ENCODE peak calls at places on chromosome 1, in four cellular contexts. Y, S, E and J are unnamed samples.

GRCh38 chr1:229199892-229200291 is 71.0 kb upstream of the RAB4A start:
- DNase-seq in S (peak), Y (no peak), E (peak), J (no peak)

GRCh38 chr1:86517336-86517735 is 29.5 kb upstream of the CLCA4 start:
- DNase-seq in E (no peak), Y (no peak), S (no peak), J (no peak)

GRCh38 chr1:65423884-65424655 is 3.6 kb downstream of the LEPR start:
- DNase-seq in Y (no peak), E (no peak), S (no peak), J (no peak)

GRCh38 chr1:117493906-117494305 is 111.9 kb upstream of the TENT5C start:
- DNase-seq in Y (no peak), E (no peak), S (no peak), J (no peak)

GRCh38 chr1:174999926-175000696 is at the start of gene CACYBP:
- DNase-seq in Y (peak), E (peak), S (peak), J (no peak)

GRCh38 chr1:77134359-77134758 is 84.9 kb downstream of the PIGK start:
- DNase-seq in S (no peak), Y (no peak), E (no peak), J (no peak)

GRCh38 chr1:157279157-157280140 is 141.3 kb upstream of the ETV3 start:
- DNase-seq in Y (no peak), E (peak), S (no peak), J (no peak)

GRCh38 chr1:28580706-28581530 is 11.1 kb upstream of the RAB42 start:
- DNase-seq in Y (peak), S (no peak), E (peak), J (no peak)

GRCh38 chr1:44531785-44532566 is 126.9 kb downstream of the RNF220 start:
- DNase-seq in Y (no peak), S (no peak), E (no peak), J (no peak)

GRCh38 chr1:85295006-85295431 is 18.6 kb upstream of the BCL10 start:
- DNase-seq in E (no peak), Y (no peak), S (no peak), J (no peak)

GRCh38 chr1:87398644-87399043 is 70.0 kb downstream of the LMO4 start:
- DNase-seq in Y (no peak), E (no peak), S (no peak), J (no peak)

GRCh38 chr1:192530254-192530653 is 45.3 kb upstream of the RGS1 start:
- DNase-seq in E (no peak), S (no peak), Y (no peak), J (no peak)

GRCh38 chr1:29513357-29513756 is 277.0 kb downstream of the PTPRU start:
- DNase-seq in E (peak), Y (no peak), S (peak), J (peak)

GRCh38 chr1:99292946-99293345 is 28.7 kb downstream of the PLPPR4 start:
- DNase-seq in S (no peak), Y (no peak), E (no peak), J (no peak)

DNA sequence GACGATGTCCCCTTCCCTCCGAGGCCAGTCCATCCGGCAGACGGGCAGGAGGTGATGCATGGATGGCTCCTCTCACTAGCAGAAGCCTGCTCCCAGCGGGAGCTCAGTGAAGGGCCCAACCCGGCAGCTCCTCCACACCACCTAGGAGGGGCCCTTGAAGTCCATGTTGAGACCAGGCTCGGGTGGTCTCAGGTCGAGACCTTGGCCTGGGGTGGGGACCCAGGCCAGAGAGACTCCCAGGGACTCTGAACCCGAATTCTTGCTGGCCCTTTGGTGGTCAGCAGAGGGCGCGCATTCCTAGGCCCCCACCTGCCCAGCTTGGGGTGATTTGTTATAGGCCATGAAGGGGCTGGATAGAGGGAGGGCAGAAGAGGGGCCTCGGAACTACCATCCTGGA is 642 bp upstream of the NT5C1A start:
- DNase-seq in S (peak), E (no peak), Y (no peak), J (no peak)
- TF ChIP-seq CTCF in S (peak), E (no peak), Y (no peak), J (no peak)

GRCh38 chr1:232628335-232629214 is 1.4 kb downstream of the SIPA1L2 start:
- DNase-seq in S (no peak), E (no peak), Y (no peak), J (no peak)

GRCh38 chr1:232629250-232630046 is 485 bp downstream of the SIPA1L2 start:
- DNase-seq in S (peak), E (no peak), Y (peak), J (no peak)

GRCh38 chr1:232627645-232628334 is 2.1 kb downstream of the SIPA1L2 start:
- DNase-seq in E (no peak), S (no peak), Y (peak), J (no peak)

GRCh38 chr1:232630894-232631195 is 912 bp upstream of the SIPA1L2 start:
- DNase-seq in Y (no peak), S (no peak), E (no peak), J (no peak)

GRCh38 chr1:232630047-232630893 is at the start of gene SIPA1L2:
- DNase-seq in E (peak), Y (peak), S (peak), J (no peak)
- TF ChIP-seq POLR2A in E (no peak), Y (peak), S (no peak), J (peak)

DNA sequence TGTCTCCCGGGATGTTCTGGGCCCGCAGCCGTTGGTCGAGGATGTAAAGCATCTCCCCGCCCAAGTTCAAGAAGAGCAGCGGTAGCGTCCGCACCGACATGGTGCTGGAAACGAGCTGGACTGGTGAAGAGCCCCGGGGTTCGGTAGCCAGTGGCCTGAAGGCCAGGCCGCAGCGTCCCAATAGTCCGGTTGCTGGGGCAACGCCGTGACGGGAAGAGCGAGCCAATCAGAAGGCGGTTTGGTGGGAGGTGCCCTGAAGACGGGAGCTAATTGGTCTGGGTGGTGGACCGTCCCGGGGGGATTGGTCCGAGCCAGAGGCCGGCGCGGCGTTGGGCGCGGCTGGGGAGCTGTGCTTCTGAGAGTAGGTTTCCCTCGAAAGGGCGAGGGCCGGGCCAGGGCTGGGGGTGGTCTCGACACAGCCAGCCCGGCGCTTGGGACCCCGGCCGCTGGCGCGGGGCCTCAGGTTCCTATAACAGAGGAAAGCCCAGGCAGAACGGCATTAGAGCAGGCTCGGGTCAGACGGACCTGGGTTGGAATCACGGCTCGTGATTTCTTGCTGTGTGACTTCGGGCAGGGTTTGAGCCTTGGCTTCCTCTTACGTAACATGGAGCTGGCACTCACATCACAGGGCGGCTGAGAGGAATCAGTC is at the start of gene OSCP1:
- DNase-seq in E (peak), S (peak), Y (peak), J (peak)
- TF ChIP-seq POLR2AphosphoS5 in E (peak), S (peak), Y (peak), J (peak)

DNA sequence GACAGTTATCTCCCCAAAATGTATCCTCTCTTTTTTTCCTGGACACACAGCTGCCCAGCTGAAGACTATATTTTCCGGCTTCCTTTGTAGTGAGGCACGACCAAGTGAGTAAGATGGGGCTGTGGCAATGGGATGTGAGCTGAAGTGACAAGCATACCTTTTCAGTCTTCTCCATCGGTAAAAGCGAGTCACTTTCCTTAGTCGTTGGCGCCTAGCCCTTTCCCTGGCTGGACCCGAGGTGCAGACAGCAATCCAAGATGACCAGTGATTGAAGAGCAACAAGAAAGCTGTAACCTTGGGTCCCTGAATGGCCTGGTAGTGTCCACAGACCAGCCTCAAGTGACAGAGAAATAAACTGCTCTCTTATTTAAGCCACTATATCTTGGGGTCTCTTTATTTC is 155.2 kb downstream of the NR5A2 start:
- DNase-seq in E (no peak), Y (no peak), S (no peak), J (no peak)
- TF ChIP-seq CTCF in E (no peak), Y (no peak), S (no peak), J (no peak)